ENCODE peak calls at places on chromosomes 16 and 17, in seven cellular contexts. O, H, D, B, Y, M and Q are unnamed samples.

GRCh38 chr16:58684001-58684353 is 593 bp downstream of the SLC38A7 start:
- DNase-seq in Y (no peak), O (no peak), H (no peak), M (no peak), D (no peak), B (no peak), Q (no peak)

GRCh38 chr16:25177831-25178688 is 38.7 kb upstream of the AQP8 start:
- DNase-seq in O (no peak), B (peak), D (no peak), Y (no peak), H (no peak), M (peak), Q (no peak)

GRCh38 chr16:67529639-67530012 is 997 bp downstream of the RIPOR1 start:
- DNase-seq in H (peak), O (no peak), D (no peak), M (no peak), Y (no peak), B (no peak), Q (no peak)

GRCh38 chr17:29549169-29549935 is 17.5 kb downstream of the ABHD15 start:
- DNase-seq in M (no peak), O (no peak), D (no peak), H (no peak), B (no peak), Y (no peak), Q (no peak)

GRCh38 chr16:79007614-79008013 is 592.9 kb downstream of the MAF start:
- DNase-seq in H (no peak), D (no peak), B (no peak), M (no peak), Y (no peak), O (no peak), Q (no peak)

GRCh38 chr16:27330542-27330941 is 16.8 kb downstream of the IL4R start:
- DNase-seq in H (no peak), Y (no peak), B (peak), D (no peak), M (no peak), O (no peak), Q (no peak)

GRCh38 chr17:44014133-44014436 is 678 bp downstream of the TMEM101 start:
- DNase-seq in H (no peak), M (no peak), O (no peak), D (no peak), Y (no peak), B (no peak), Q (no peak)

GRCh38 chr16:12296991-12297390 is 320.5 kb downstream of the SNX29 start:
- DNase-seq in Y (no peak), O (no peak), M (no peak), D (no peak), B (no peak), H (no peak), Q (no peak)

GRCh38 chr16:46918905-46919792 is 35.0 kb downstream of the GPT2 start:
- DNase-seq in M (peak), O (no peak), D (no peak), B (no peak), H (no peak), Y (no peak), Q (no peak)

GRCh38 chr16:49000594-49000993 is 281.0 kb downstream of the CBLN1 start:
- DNase-seq in H (peak), M (no peak), D (no peak), O (no peak), Y (no peak), B (no peak), Q (no peak)

GRCh38 chr17:61431594-61432311 is 20.5 kb upstream of the TBX4 start:
- DNase-seq in Y (no peak), H (no peak), B (no peak), D (no peak), O (no peak), M (no peak), Q (no peak)

GRCh38 chr16:23365602-23366240 is 63.6 kb downstream of the SCNN1B start:
- DNase-seq in B (no peak), D (no peak), O (no peak), H (peak), Y (no peak), M (no peak), Q (no peak)

GRCh38 chr17:45269912-45270311 is 8.0 kb upstream of the SPATA32 start:
- DNase-seq in H (no peak), O (no peak), B (no peak), Y (no peak), D (no peak), M (no peak), Q (no peak)

GRCh38 chr16:8047711-8048110 is 542.6 kb downstream of the TMEM114 start:
- DNase-seq in M (no peak), B (no peak), Y (no peak), H (no peak), D (no peak), O (no peak), Q (no peak)

GRCh38 chr16:85863384-85863774 is 35.6 kb upstream of the IRF8 start:
- DNase-seq in M (no peak), Y (no peak), H (no peak), O (no peak), B (no peak), D (no peak), Q (no peak)

GRCh38 chr17:51079049-51079448 is 41.6 kb downstream of the SPAG9 start:
- DNase-seq in M (no peak), B (no peak), O (no peak), H (no peak), Y (no peak), D (no peak), Q (no peak)

GRCh38 chr17:33871720-33872535 is 383.2 kb upstream of the CCL2 start:
- DNase-seq in D (no peak), O (no peak), H (no peak), B (no peak), M (no peak), Y (no peak), Q (peak)

GRCh38 chr17:2954898-2955445 is 108.4 kb downstream of the OR1D5 start:
- DNase-seq in O (no peak), M (no peak), Y (no peak), B (no peak), H (no peak), D (no peak), Q (no peak)

GRCh38 chr17:75252039-75252816 is 9.2 kb downstream of the GGA3 start:
- DNase-seq in B (no peak), D (no peak), O (no peak), M (no peak), Y (no peak), H (no peak), Q (no peak)

GRCh38 chr17:39663688-39664580 is 1.2 kb upstream of the TCAP start:
- DNase-seq in M (no peak), Y (no peak), B (no peak), O (no peak), H (peak), D (no peak), Q (no peak)

GRCh38 chr17:70190959-70191805 is 21.9 kb downstream of the KCNJ2 start:
- DNase-seq in H (peak), Y (no peak), B (no peak), O (no peak), D (no peak), M (no peak), Q (no peak)

GRCh38 chr17:2158011-2158410 is 103.1 kb downstream of the HIC1 start:
- DNase-seq in M (no peak), B (no peak), O (no peak), Y (no peak), H (no peak), D (no peak), Q (no peak)

GRCh38 chr16:85202631-85203461 is 90.6 kb upstream of the CIBAR2 start:
- DNase-seq in D (no peak), H (peak), Y (no peak), O (no peak), M (no peak), B (peak), Q (no peak)

GRCh38 chr16:56332464-56333079 is 92.8 kb downstream of the AMFR start:
- DNase-seq in H (peak), B (no peak), O (no peak), Y (no peak), D (no peak), M (peak), Q (no peak)

GRCh38 chr17:16995930-16996329 is 24.0 kb upstream of the TNFRSF13B start:
- DNase-seq in B (no peak), Y (no peak), H (no peak), M (no peak), O (no peak), D (no peak), Q (no peak)

GRCh38 chr16:50697881-50698767 is 4.7 kb downstream of the NOD2 start:
- DNase-seq in O (no peak), B (peak), M (peak), H (no peak), D (no peak), Y (no peak), Q (no peak)

GRCh38 chr16:64351116-64351515 is 770.7 kb downstream of the CDH11 start:
- DNase-seq in O (no peak), H (no peak), M (no peak), B (no peak), D (no peak), Y (no peak), Q (no peak)

GRCh38 chr17:61997649-61998048 is 67.4 kb downstream of the MED13 start:
- DNase-seq in D (no peak), O (no peak), M (no peak), B (no peak), Y (no peak), H (no peak), Q (no peak)

GRCh38 chr16:84180519-84181140 is 6.2 kb downstream of the TAF1C start:
- DNase-seq in D (no peak), O (no peak), M (no peak), Y (no peak), B (no peak), H (no peak), Q (no peak)

GRCh38 chr16:31508706-31509523 is 724 bp upstream of the RUSF1 start:
- DNase-seq in H (no peak), Y (no peak), B (no peak), O (no peak), M (no peak), D (no peak), Q (no peak)

GRCh38 chr17:42598905-42599304 is 10.3 kb downstream of the RETREG3 start:
- DNase-seq in H (no peak), Y (no peak), D (no peak), B (no peak), M (no peak), O (no peak), Q (no peak)

GRCh38 chr17:58317421-58318064 is 11.1 kb downstream of the TSPOAP1 start:
- DNase-seq in H (peak), Y (peak), O (peak), D (peak), B (no peak), M (peak), Q (peak)

GRCh38 chr17:65696739-65697394 is 135.4 kb upstream of the AXIN2 start:
- DNase-seq in B (no peak), Y (no peak), D (no peak), H (no peak), O (no peak), M (no peak), Q (no peak)

GRCh38 chr16:68790130-68790761 is 53.1 kb upstream of the TANGO6 start:
- DNase-seq in D (no peak), H (peak), B (no peak), Y (no peak), O (no peak), M (peak), Q (peak)